ENCODE peak calls at places on chromosomes 4 and X, in seven cellular contexts. D, X, P, U, O, K and V are unnamed samples. For H3K27me3, the result is how much of the 10 kb centered on the place peaks cover.

GRCh38 chr4:123107444-123108252 is 185.3 kb upstream of the NUDT6 start:
- DNase-seq in X (no peak), P (no peak), O (no peak), K (no peak), D (no peak), U (no peak), V (peak)

GRCh38 chrX:68878977-68879376 is 50.2 kb downstream of the EFNB1 start:
- DNase-seq in X (no peak), U (no peak), D (no peak), P (no peak), O (no peak), K (no peak), V (no peak)

GRCh38 chr4:1576961-1577814 is 106.9 kb downstream of the FAM53A start:
- DNase-seq in O (no peak), X (no peak), U (no peak), P (no peak), D (no peak), K (no peak), V (peak)

GRCh38 chr4:95546236-95546635 is 2.5 kb downstream of the UNC5C start:
- DNase-seq in U (no peak), P (no peak), K (no peak), D (no peak), O (no peak), X (no peak), V (no peak)

GRCh38 chr4:78168029-78168428 is 110.9 kb downstream of the FRAS1 start:
- DNase-seq in U (no peak), X (no peak), O (no peak), K (no peak), P (no peak), D (no peak), V (no peak)

GRCh38 chr4:8414377-8414776 is 26.1 kb downstream of the ACOX3 start:
- DNase-seq in D (no peak), U (no peak), K (no peak), X (no peak), O (no peak), P (no peak), V (no peak)

GRCh38 chrX:48945517-48946348 is 11.7 kb downstream of the OTUD5 start:
- DNase-seq in O (peak), U (peak), K (peak), X (peak), D (peak), P (peak), V (peak)

GRCh38 chrX:23031600-23031999 is 31.8 kb downstream of the DDX53 start:
- DNase-seq in K (no peak), X (no peak), P (no peak), O (no peak), D (no peak), U (no peak), V (no peak)

GRCh38 chr4:188433916-188434315 is 294.7 kb downstream of the TRIML1 start:
- DNase-seq in X (no peak), K (no peak), U (no peak), O (no peak), D (no peak), P (no peak), V (no peak)

GRCh38 chr4:176579233-176579632 is 213.5 kb downstream of the VEGFC start:
- DNase-seq in D (no peak), U (no peak), O (no peak), P (no peak), K (no peak), X (no peak), V (no peak)

GRCh38 chr4:1309261-1310010 is 19.7 kb downstream of the MAEA start:
- DNase-seq in K (no peak), X (peak), D (peak), O (peak), U (no peak), P (peak), V (peak)

GRCh38 chrX:123993904-123994635 is 32.6 kb downstream of the STAG2 start:
- DNase-seq in U (no peak), P (no peak), O (peak), D (no peak), X (no peak), K (no peak), V (no peak)

GRCh38 chr4:145823743-145824142 is 114.9 kb downstream of the ZNF827 start:
- DNase-seq in P (no peak), D (no peak), U (no peak), K (no peak), X (no peak), O (no peak), V (no peak)

GRCh38 chr4:108166441-108167315 is 2.1 kb downstream of the LEF1 start:
- DNase-seq in K (no peak), X (peak), O (no peak), D (no peak), P (peak), U (no peak), V (peak)

DNA sequence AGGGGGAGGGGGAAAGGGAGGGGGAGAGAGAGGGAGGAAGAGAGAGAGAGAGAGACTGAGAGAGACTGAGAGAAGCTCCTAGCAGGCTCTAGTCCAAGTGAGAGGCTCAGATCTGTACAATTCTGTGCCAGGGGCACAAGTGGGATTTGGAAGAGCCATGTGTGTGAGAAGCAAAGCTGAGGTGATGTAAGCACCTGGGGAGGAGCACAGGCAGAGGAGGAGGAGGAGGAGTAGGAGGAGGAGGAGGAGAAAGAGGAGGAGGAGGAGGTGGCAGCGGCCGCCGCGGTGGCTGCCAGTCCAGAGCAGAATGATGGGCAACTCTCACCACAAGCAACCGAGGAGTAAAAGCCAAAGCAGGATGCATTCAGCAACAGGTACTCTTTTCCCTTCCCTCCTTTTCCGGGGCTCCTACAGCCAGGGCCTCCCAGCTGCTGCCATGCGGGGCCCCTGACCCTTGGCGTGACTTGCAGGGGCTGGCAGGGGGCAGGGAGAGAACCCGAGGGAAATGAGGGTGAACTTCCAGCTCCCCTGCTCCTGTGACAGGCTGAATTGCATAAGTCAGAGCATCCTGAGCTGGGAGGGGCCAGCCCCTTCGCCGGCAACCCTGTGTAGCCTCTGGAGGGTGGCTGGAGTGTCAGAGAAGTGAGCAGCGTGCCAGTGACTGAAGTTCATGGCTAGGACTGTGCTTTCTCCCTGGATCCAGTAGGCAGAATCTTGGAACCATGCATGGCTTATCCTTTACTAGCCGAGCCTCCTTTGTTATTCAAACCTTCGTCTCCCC is 62.1 kb downstream of the RTL5 start:
- DNase-seq in D (no peak), U (peak), P (no peak), X (no peak), O (no peak), K (no peak), V (no peak)
- H3K27me3 ChIP-seq in D (under half), U (under half), P (under half), X (under half), O (under half), K (under half), V (under half)

GRCh38 chr4:70530997-70531396 is 12.6 kb downstream of the AMTN start:
- DNase-seq in O (no peak), P (no peak), K (no peak), X (no peak), D (no peak), U (no peak), V (no peak)

GRCh38 chr4:70533791-70534190 is 15.4 kb downstream of the AMTN start:
- DNase-seq in X (no peak), P (no peak), D (no peak), O (no peak), K (no peak), U (no peak), V (no peak)

GRCh38 chr4:70533211-70533610 is 14.8 kb downstream of the AMTN start:
- DNase-seq in X (no peak), K (no peak), U (no peak), P (no peak), D (no peak), O (no peak), V (no peak)

DNA sequence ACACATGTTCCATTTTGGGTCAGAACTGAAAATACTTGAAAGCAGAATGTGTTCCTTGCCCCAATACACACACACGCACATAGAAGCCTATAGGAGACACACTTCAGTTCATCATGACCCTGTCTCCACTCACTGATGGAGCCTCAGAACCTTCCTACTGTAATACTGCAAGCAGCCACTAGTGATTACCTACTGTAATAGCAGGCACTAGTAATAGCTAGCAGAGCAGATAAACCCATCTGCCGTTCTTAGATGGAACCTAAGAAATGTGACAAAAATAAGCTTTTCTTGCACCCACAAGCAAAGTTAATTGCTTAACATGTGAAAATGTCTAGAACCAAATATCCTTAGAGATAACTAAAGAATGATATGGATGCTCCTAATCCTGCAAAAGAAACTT is 13.6 kb downstream of the AMTN start:
- DNase-seq in P (no peak), X (peak), O (no peak), K (peak), D (no peak), U (no peak), V (no peak)
- TF ChIP-seq POLR2AphosphoS5 in P (no peak), X (no peak), O (no peak), K (no peak), D (no peak), U (no peak), V (no peak)

DNA sequence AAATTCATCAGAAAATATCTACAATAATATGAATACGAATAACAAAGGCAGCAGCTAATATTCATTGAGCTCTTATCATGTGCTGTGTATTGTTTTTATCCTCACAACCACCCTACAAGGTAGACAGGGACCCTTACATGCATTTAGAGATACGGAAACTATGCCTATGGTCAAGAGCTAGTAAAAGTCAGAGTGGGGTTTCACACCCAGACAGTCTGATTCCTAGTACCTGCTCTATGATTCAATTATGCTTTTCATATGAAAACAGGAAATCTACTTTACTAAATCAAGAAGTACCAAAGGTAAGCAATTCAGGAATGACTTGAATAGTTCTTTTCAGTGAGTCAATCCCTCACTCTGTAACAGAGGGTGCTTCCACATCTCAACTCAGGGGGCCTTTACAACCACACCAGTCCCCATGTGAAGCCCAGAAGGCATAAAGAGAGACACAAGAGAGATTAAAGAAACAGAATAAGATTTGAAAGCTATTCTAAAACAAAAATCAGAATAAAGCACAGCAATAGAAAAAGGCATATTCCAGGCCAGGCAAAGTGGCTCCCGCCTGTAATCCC is 191.4 kb downstream of the PPP3CA start:
- DNase-seq in X (no peak), O (no peak), K (no peak), P (no peak), D (no peak), U (no peak), V (no peak)
- H3K27ac ChIP-seq in X (no peak), O (no peak), K (peak), P (no peak), D (no peak), U (no peak), V (no peak)

GRCh38 chr4:105894570-105895323 is 524 bp upstream of the NPNT start:
- DNase-seq in O (no peak), D (peak), U (no peak), K (peak), P (peak), X (no peak), V (no peak)

GRCh38 chr4:105896984-105897760 is 1.9 kb downstream of the NPNT start:
- DNase-seq in O (no peak), X (no peak), U (no peak), P (no peak), K (no peak), D (no peak), V (no peak)

GRCh38 chr4:105896461-105896939 is 1.2 kb downstream of the NPNT start:
- DNase-seq in O (no peak), P (peak), X (no peak), D (no peak), U (no peak), K (no peak), V (no peak)

GRCh38 chr4:105895609-105896460 is 564 bp downstream of the NPNT start:
- DNase-seq in P (peak), O (no peak), X (no peak), U (no peak), D (peak), K (no peak), V (no peak)

GRCh38 chr4:105895324-105895608 is at the start of gene NPNT:
- DNase-seq in K (no peak), P (peak), U (no peak), D (peak), O (no peak), X (no peak), V (peak)
- H3K27me3 ChIP-seq in K (under half), P (under half), U (half or more), D (under half), O (half or more), X (under half), V (half or more)

GRCh38 chr4:85177679-85178078 is 211.2 kb upstream of the WDFY3 start:
- DNase-seq in K (no peak), O (no peak), X (no peak), P (no peak), U (no peak), D (no peak), V (no peak)
- TF ChIP-seq POLR2AphosphoS5 in K (no peak), O (no peak), X (no peak), P (no peak), U (no peak), D (no peak), V (no peak)

DNA sequence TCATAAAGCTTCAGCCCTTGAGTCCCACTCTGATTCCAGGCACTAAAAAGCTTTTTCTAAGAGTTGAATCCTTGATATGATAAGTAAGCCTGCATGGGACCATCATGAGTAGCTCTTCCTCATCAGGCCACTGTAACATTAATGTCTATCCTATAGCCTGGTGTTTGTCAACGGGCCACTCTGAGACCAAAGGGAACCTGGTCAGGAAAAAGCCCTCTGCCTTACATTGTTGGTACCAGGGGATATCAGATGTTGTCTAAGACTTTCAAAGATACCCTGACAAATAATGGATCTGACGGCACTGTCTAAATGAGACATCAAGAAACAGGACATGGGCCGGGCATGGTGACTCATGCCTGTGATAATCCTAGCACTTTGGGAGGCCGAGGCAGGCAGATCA is 26.1 kb downstream of the TBC1D9 start:
- DNase-seq in O (no peak), K (no peak), P (no peak), D (no peak), U (no peak), X (no peak), V (no peak)
- H3K27ac ChIP-seq in O (no peak), K (no peak), P (no peak), D (no peak), U (no peak), X (no peak), V (no peak)